ENCODE peak calls at places on chromosomes 12 and 14, in seven cellular contexts. D is neuronal stem cell, O is IMR-90, Z is H9, B is H1, T is trophoblast cell, F is mesendoderm. J is an unnamed sample.

GRCh38 chr14:44586910-44587309 is 79.8 kb upstream of the FSCB start:
- DNase-seq in O (no peak), T (no peak), B (no peak), F (no peak), D (no peak), Z (no peak), J (no peak)

GRCh38 chr12:6786416-6787094 is 2.8 kb upstream of the CD4 start:
- DNase-seq in D (no peak), B (no peak), Z (peak; percentile 34), T (no peak), F (no peak), O (no peak), J (no peak)

GRCh38 chr12:6444704-6445688 is at the start of gene CD27:
- DNase-seq in D (no peak), B (no peak), T (no peak), F (no peak), O (no peak), Z (no peak), J (no peak)

GRCh38 chr14:69372146-69372545 is 26.0 kb downstream of the ERH start:
- DNase-seq in D (no peak), O (no peak), Z (no peak), B (no peak), F (no peak), T (no peak), J (no peak)

GRCh38 chr14:87231336-87232026 is 761.5 kb downstream of the GALC start:
- DNase-seq in B (no peak), T (no peak), D (no peak), O (no peak), Z (no peak), F (peak; percentile 58), J (peak; percentile 26)

GRCh38 chr12:55619352-55620138 is 17.1 kb upstream of the OR10P1 start:
- DNase-seq in T (peak; percentile 100), B (peak; percentile 43), D (peak; percentile 92), O (peak; percentile 92), F (peak; percentile 97), Z (peak; percentile 65), J (peak; percentile 92)

GRCh38 chr12:91111366-91112321 is at the start of gene LUM:
- DNase-seq in D (peak; percentile 6), T (peak; percentile 31), O (peak; percentile 69), Z (no peak), F (peak; percentile 36), B (no peak), J (peak; percentile 91)

GRCh38 chr12:65533177-65533883 is 254.8 kb downstream of the MSRB3 start:
- DNase-seq in T (no peak), D (no peak), B (no peak), O (peak; percentile 52), F (no peak), Z (no peak), J (peak; percentile 83)

GRCh38 chr12:1972260-1972659 is 32.0 kb downstream of the DCP1B start:
- DNase-seq in T (no peak), B (no peak), O (peak; percentile 74), Z (no peak), D (no peak), F (no peak), J (peak; percentile 42)

GRCh38 chr12:31732926-31733548 is 4.2 kb upstream of the AMN1 start:
- DNase-seq in Z (peak; percentile 91), T (peak; percentile 95), B (no peak), O (peak; percentile 83), F (peak; percentile 98), D (no peak), J (peak; percentile 85)

GRCh38 chr12:86254399-86255107 is 1.6 kb downstream of the MGAT4C start:
- DNase-seq in F (no peak), Z (no peak), O (peak; percentile 14), T (no peak), B (no peak), D (no peak), J (no peak)

GRCh38 chr12:113068312-113068935 is 11.9 kb downstream of the DTX1 start:
- DNase-seq in B (no peak), Z (peak; percentile 27), F (no peak), D (no peak), O (no peak), T (no peak), J (no peak)

GRCh38 chr12:124356221-124356620 is 61.3 kb downstream of the RFLNA start:
- DNase-seq in T (no peak), B (no peak), F (no peak), D (no peak), O (no peak), Z (no peak), J (no peak)

GRCh38 chr12:6766651-6767300 is 613 bp downstream of the PTMS start:
- DNase-seq in F (peak; percentile 80), D (no peak), O (peak; percentile 64), T (peak; percentile 71), Z (peak; percentile 74), B (no peak), J (peak; percentile 71)

GRCh38 chr14:83217492-83217891 is 1683.8 kb upstream of the SEL1L start:
- DNase-seq in T (no peak), Z (no peak), O (peak; percentile 96), F (no peak), B (no peak), D (no peak), J (peak; percentile 90)

GRCh38 chr14:70894868-70895267 is 12.4 kb upstream of the PCNX1 start:
- DNase-seq in D (no peak), T (peak; percentile 61), Z (no peak), B (no peak), F (no peak), O (peak; percentile 59), J (peak; percentile 62)

GRCh38 chr12:111756681-111757080 is 10.1 kb upstream of the ALDH2 start:
- DNase-seq in F (no peak), T (no peak), O (no peak), B (no peak), Z (no peak), D (no peak), J (no peak)

GRCh38 chr14:64114796-64115195 is 179.4 kb downstream of the ESR2 start:
- DNase-seq in O (no peak), T (no peak), B (no peak), Z (no peak), D (no peak), F (no peak), J (no peak)
- H3K4me2 ChIP-seq in O (no peak overlapping the region), T (no peak overlapping the region), B (no peak overlapping the region), Z (no peak overlapping the region), D (no peak overlapping the region), F (no peak overlapping the region), J (no peak overlapping the region)

DNA sequence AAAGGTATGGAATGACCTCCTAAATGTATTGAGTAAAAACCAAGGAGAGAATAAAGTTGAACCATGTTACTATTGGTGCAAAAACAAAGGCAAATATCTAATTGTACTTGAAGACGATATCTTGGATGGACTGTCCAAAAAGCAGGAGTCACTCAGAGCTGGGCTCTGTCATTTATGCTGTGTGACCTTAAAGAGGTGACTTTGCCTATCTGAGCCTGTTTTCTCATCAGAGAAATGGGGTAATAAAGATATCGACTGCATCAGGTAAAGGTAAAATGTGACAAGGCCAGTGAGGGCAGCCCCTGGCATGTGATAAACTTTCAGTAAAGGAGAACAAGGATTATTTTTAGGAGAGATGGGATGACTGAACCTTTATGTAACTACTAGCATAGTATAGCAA is 1.8 kb upstream of the ABCB9 start:
- DNase-seq in F (no peak), B (no peak), Z (no peak), T (no peak), O (no peak), D (no peak), J (no peak)
- H2AK5ac ChIP-seq in F (no peak overlapping the region), B (no peak overlapping the region), Z (no peak overlapping the region), T (no peak overlapping the region), O (no peak overlapping the region), D (no peak overlapping the region), J (no peak overlapping the region)

GRCh38 chr14:47039336-47039735 is 387.8 kb upstream of the RPL10L start:
- DNase-seq in T (no peak), O (no peak), D (no peak), Z (no peak), F (no peak), B (no peak), J (peak; percentile 10)
- H3K4me2 ChIP-seq in T (no peak overlapping the region), O (no peak overlapping the region), D (no peak overlapping the region), Z (no peak overlapping the region), F (no peak overlapping the region), B (no peak overlapping the region), J (no peak overlapping the region)

DNA sequence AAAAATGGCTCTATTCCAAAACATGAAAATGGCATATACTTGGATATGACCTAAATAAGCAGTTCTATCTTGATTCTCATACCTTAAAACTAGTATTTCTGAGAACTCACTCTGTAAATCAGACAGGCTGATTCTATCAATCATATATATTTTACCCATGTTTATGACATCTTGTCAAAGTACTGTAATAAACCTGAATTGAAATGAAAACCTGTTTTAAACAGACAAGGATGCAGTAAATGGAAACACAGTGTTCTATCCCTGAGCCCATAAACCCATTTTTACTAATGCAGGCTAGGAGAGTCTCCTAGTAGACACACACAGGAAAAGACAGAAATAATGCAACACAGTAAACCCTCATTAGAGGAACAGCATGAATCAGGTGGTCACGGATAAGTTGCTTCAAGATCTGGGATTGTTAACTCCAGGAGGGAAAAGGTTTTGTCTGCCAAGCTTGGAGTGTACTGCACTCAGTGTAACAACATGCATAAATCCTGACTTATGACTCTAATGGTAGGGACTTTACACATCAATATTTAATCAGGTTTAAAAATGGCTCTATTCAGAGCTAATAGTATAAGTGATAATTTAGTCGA is 93.6 kb upstream of the CPNE8 start:
- DNase-seq in T (no peak), F (no peak), B (no peak), O (no peak), D (no peak), Z (no peak), J (no peak)
- H2AK5ac ChIP-seq in T (no peak overlapping the region), F (no peak overlapping the region), B (no peak overlapping the region), O (no peak overlapping the region), D (no peak overlapping the region), Z (no peak overlapping the region), J (no peak overlapping the region)

DNA sequence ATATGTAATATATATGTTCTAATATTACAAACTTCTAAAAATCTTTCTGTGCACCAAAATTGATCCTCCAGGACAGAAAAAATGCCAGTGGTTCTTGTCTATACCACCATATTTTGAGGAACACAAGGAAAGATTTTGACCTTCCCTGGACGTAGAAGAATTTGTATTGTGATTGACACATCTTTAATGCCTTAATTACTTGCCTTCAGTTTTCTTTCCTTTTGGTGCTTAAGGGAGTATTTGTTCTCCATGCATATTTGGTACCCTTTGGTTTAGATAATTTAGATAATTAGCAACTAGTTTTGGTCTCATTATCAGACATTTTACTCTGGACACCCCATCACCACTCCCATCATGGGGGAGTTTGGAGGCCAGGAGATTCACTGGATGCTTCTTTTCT is 27.6 kb downstream of the TRAF3 start:
- DNase-seq in O (no peak), B (no peak), F (no peak), Z (no peak), T (no peak), D (no peak), J (no peak)
- H3K4me2 ChIP-seq in O (no peak overlapping the region), B (no peak overlapping the region), F (no peak overlapping the region), Z (no peak overlapping the region), T (no peak overlapping the region), D (no peak overlapping the region), J (no peak overlapping the region)

DNA sequence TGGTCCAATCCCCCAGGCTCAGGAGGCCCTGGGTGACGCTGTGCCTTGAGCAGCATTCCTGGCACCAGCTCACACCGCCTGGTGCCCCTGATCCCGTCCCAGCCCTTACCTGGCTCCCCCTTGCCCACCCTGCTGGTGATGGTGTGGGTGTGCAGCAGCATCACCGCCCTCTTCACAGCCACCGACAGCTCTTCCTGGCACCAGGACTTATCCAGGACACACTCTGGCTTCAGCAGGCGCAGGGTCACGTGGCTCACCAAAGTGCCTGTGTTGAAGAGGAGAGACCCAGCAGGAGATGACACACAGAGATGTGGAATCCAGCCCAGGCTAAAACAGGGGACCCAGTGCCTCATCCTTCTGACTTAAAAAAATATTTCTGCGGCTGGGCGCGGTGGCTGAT is 36.2 kb downstream of the GCN1 start:
- DNase-seq in Z (no peak), D (no peak), T (no peak), F (no peak), B (no peak), O (no peak), J (no peak)
- H2AK5ac ChIP-seq in Z (no peak overlapping the region), D (no peak overlapping the region), T (no peak overlapping the region), F (no peak overlapping the region), B (no peak overlapping the region), O (no peak overlapping the region), J (no peak overlapping the region)